ENCODE peak calls at places on chromosomes 13 and 19, in six cellular contexts. S is tibial artery, J is cardiac muscle cell, X is heart left ventricle, V is A549, O is cardiac fibroblast. M is an unnamed sample.

GRCh38 chr19:17470204-17470841 is at the start of gene SLC27A1:
- DNase-seq in V (peak; percentile 78), J (peak; percentile 100), O (peak; percentile 99), X (peak; percentile 98), S (peak; percentile 99), M (peak; percentile 100)

GRCh38 chr13:34258646-34259386 is 440.9 kb downstream of the RFC3 start:
- DNase-seq in S (no peak), V (no peak), X (no peak), J (no peak), O (no peak), M (no peak)

GRCh38 chr13:77084755-77085154 is 57.8 kb upstream of the FBXL3 start:
- DNase-seq in V (no peak), O (no peak), X (no peak), S (no peak), J (no peak), M (no peak)

GRCh38 chr13:101412076-101412475 is 4.2 kb downstream of the NALCN start:
- DNase-seq in O (no peak), J (no peak), V (no peak), X (no peak), S (no peak), M (no peak)

GRCh38 chr19:47417746-47418594 is 1.4 kb downstream of the MEIS3 start:
- DNase-seq in S (no peak), O (peak; percentile 21), V (no peak), X (no peak), J (no peak), M (no peak)

GRCh38 chr19:29315566-29315965 is 102.6 kb upstream of the UQCRFS1 start:
- DNase-seq in V (no peak), O (no peak), X (no peak), S (no peak), J (no peak), M (no peak)

GRCh38 chr19:6572217-6572616 is 18.7 kb downstream of the CD70 start:
- DNase-seq in V (no peak), O (no peak), X (peak; percentile 70), J (no peak), S (peak; percentile 75), M (no peak)

GRCh38 chr13:42981317-42981716 is 10.7 kb downstream of the EPSTI1 start:
- DNase-seq in J (no peak), V (no peak), S (no peak), X (no peak), O (peak; percentile 50), M (no peak)

GRCh38 chr13:113117335-113117872 is 5.2 kb upstream of the F10 start:
- DNase-seq in X (no peak), J (no peak), O (peak; percentile 18), V (no peak), S (peak; percentile 16), M (peak; percentile 82)

GRCh38 chr13:75129331-75129730 is 352.6 kb downstream of the TBC1D4 start:
- DNase-seq in J (no peak), V (no peak), X (no peak), O (no peak), S (no peak), M (no peak)

GRCh38 chr19:23787106-23787505 is 28.4 kb upstream of the ZNF681 start:
- DNase-seq in X (no peak), J (no peak), O (peak; percentile 49), V (no peak), S (no peak), M (peak; percentile 38)

GRCh38 chr19:959935-960502 is 24.1 kb upstream of the WDR18 start:
- DNase-seq in J (peak; percentile 39), O (no peak), S (no peak), V (no peak), X (no peak), M (no peak)

GRCh38 chr13:32116210-32116609 is 84.6 kb downstream of the FRY start:
- DNase-seq in X (no peak), S (no peak), O (no peak), J (no peak), V (no peak), M (no peak)

GRCh38 chr13:52405767-52406494 is at the start of gene THSD1:
- DNase-seq in V (peak; percentile 40), J (no peak), O (peak; percentile 37), S (peak; percentile 47), X (peak; percentile 89), M (no peak)

GRCh38 chr19:50377051-50377441 is 789 bp downstream of the NR1H2 start:
- DNase-seq in O (peak; percentile 16), V (peak; percentile 55), S (no peak), J (peak; percentile 21), X (no peak), M (no peak)

GRCh38 chr13:80955487-80955886 is 614.6 kb upstream of the SPRY2 start:
- DNase-seq in X (no peak), O (peak; percentile 67), J (no peak), S (no peak), V (no peak), M (no peak)

GRCh38 chr13:113167575-113167974 is 9.1 kb downstream of the PROZ start:
- DNase-seq in O (no peak), V (no peak), J (no peak), S (no peak), X (no peak), M (no peak)

GRCh38 chr19:4889034-4889825 is 13.5 kb downstream of the ARRDC5 start:
- DNase-seq in X (no peak), J (no peak), V (no peak), S (no peak), O (peak; percentile 76), M (no peak)

GRCh38 chr19:42274065-42274682 is 5.1 kb downstream of the CIC start:
- DNase-seq in O (no peak), J (no peak), S (no peak), X (no peak), V (no peak), M (no peak)

GRCh38 chr13:110047511-110047910 is 259.4 kb downstream of the COL4A1 start:
- DNase-seq in X (no peak), J (peak; percentile 42), V (no peak), O (peak; percentile 81), S (peak; percentile 54), M (no peak)

GRCh38 chr13:101640797-101641400 is 188.4 kb downstream of the ITGBL1 start:
- DNase-seq in V (no peak), S (no peak), J (no peak), O (peak; percentile 89), X (no peak), M (no peak)

GRCh38 chr13:27054760-27055159 is 116.9 kb downstream of the USP12 start:
- DNase-seq in J (no peak), S (no peak), O (no peak), X (no peak), V (no peak), M (no peak)

GRCh38 chr19:33024398-33024797 is 40.3 kb downstream of the RHPN2 start:
- DNase-seq in O (no peak), S (no peak), X (no peak), J (no peak), V (no peak), M (no peak)

DNA sequence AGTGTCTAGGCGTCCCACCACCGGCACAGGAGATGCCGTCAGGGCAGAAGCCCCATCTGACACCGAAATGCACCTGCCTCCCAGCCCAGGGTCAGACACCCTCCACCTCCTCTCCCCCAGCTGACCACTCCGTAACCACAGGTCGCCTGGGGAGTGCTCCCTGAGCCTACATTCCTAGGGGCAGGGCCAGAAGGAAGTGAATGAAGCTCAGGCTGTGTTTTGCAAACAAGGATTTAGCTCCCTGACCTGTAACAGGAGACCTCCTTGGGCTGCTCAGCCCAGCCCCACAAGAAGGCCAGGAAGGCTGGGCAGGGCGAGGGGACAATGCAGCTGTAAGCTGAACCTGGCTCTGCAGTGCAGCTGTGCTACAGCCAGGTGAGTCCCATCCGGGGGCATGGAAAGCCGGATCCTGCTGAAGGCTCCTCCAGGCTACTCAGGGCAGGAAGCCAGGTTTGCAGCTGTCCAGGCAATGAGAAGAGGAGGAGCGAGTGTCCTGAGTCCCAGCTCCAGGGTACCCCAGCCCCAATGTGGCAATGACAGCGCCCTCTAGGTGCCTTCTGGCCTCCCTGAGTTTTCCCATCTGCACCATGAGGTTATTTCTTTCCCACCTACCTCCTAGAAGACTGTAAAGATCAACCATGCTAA is 42.1 kb downstream of the RHPN2 start:
- DNase-seq in J (peak; percentile 24), S (no peak), O (no peak), V (no peak), X (no peak), M (no peak)
- TF ChIP-seq CTCF in J (no peak), S (no peak), O (no peak), V (peak; percentile 39), X (no peak), M (no peak)

GRCh38 chr13:54733639-54734038 is 1705.0 kb downstream of the OLFM4 start:
- DNase-seq in O (peak; percentile 0), V (no peak), S (no peak), X (no peak), J (peak; percentile 24), M (no peak)
- TF ChIP-seq CTCF in O (no peak), V (no peak), S (no peak), X (no peak), J (no peak), M (no peak)

DNA sequence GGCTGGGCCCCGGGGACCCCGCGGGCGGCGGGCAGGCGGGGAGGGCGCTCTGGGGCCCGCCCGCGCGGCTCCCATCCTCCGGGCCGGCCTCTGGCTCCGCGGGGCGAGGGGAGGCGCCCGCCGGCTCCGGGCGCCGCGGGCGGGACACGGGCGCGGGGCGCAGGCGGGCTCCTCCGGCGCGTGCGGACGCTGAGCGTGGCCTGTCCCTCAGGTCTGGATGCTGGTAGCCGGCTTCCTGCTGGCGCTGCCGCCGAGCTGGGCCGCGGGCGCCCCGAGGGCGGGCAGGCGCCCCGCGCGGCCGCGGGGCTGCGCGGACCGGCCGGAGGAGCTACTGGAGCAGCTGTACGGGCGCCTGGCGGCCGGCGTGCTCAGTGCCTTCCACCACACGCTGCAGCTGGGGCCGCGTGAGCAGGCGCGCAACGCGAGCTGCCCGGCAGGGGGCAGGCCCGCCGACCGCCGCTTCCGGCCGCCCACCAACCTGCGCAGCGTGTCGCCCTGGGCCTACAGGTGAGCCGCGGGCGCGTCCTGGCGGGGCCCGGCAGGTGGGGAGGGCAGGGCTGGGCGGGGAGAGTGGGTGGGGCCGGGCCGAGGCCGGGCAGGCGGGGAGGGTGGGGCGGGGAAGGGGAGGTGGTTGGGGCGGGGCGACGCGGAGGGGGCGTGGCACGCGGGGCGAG is 423 bp downstream of the IL17D start:
- DNase-seq in X (peak; percentile 87), O (peak; percentile 65), S (peak; percentile 62), V (peak; percentile 75), J (peak; percentile 91), M (peak; percentile 91)
- TF ChIP-seq CTCF in X (peak; percentile 35), O (no peak), S (peak; percentile 77), V (peak; percentile 19), J (peak; percentile 52), M (peak; percentile 62)

GRCh38 chr13:40779049-40779448 is 8.1 kb upstream of the MRPS31 start:
- DNase-seq in S (no peak), V (no peak), X (no peak), O (no peak), J (no peak), M (peak; percentile 51)
- TF ChIP-seq CTCF in S (no peak), V (no peak), X (no peak), O (no peak), J (no peak), M (no peak)